ENCODE peak calls at places on chromosome 1, in nine cellular contexts. Z is GM23248; I is DMS153; A is T-helper 2 cell treated with Interferon-gamma antibody and Interleukin-4, amounts not matched to agents 5 μg/mL and 100 μg/mL, for 36 hours; S is occipital lobe; Y is foreskin fibroblast; D is lung; C is psoas muscle; Q is fibroblast of lung. J is an unnamed sample.

GRCh38 chr1:79353224-79353623 is 346.7 kb upstream of the ADGRL4 start:
- DNase-seq in S (no peak), Z (peak), D (no peak), Q (peak), Y (peak), A (no peak), I (no peak), C (no peak), J (no peak)

GRCh38 chr1:55286851-55287602 is 71.9 kb upstream of the USP24 start:
- DNase-seq in D (no peak), I (no peak), A (peak), Z (no peak), S (no peak), C (no peak), Y (no peak), Q (no peak), J (no peak)

GRCh38 chr1:51567653-51568052 is 48.6 kb upstream of the EPS15 start:
- DNase-seq in C (no peak), Z (peak), D (peak), A (no peak), Y (peak), I (no peak), Q (peak), S (no peak), J (no peak)

GRCh38 chr1:37872692-37873091 is 13.3 kb upstream of the MTF1 start:
- DNase-seq in C (no peak), I (no peak), Q (no peak), Z (no peak), D (no peak), Y (no peak), S (no peak), A (no peak), J (no peak)

GRCh38 chr1:166603296-166603695 is 236.0 kb upstream of the POGK start:
- DNase-seq in I (no peak), C (no peak), D (no peak), Q (no peak), Y (no peak), Z (no peak), A (no peak), S (no peak), J (no peak)

GRCh38 chr1:185017966-185018365 is 27.4 kb upstream of the RNF2 start:
- DNase-seq in Q (no peak), D (no peak), Z (no peak), S (no peak), Y (no peak), C (no peak), I (no peak), A (no peak), J (no peak)

GRCh38 chr1:43359696-43360095 is 915 bp downstream of the CDC20 start:
- DNase-seq in D (no peak), C (no peak), A (no peak), S (no peak), Q (no peak), Y (peak), I (no peak), Z (no peak), J (no peak)

GRCh38 chr1:156245451-156246232 is 2.2 kb downstream of the PAQR6 start:
- DNase-seq in D (no peak), Y (peak), Q (no peak), C (peak), A (no peak), I (peak), S (no peak), Z (peak), J (no peak)

GRCh38 chr1:42784946-42785693 is at the start of gene TMEM269:
- DNase-seq in Z (peak), C (peak), Y (peak), S (peak), I (no peak), D (no peak), Q (peak), A (peak), J (no peak)

GRCh38 chr1:27563407-27564263 is 40.3 kb downstream of the AHDC1 start:
- DNase-seq in D (peak), I (no peak), A (no peak), Q (peak), Y (peak), S (no peak), Z (peak), C (peak), J (peak)

GRCh38 chr1:26550946-26551345 is 21.4 kb downstream of the RPS6KA1 start:
- DNase-seq in S (no peak), C (no peak), Q (no peak), I (no peak), Z (no peak), D (no peak), Y (no peak), A (no peak), J (no peak)

GRCh38 chr1:166978795-166979194 is 3.5 kb upstream of the ILDR2 start:
- DNase-seq in Q (no peak), I (no peak), D (no peak), C (no peak), A (no peak), Y (no peak), S (no peak), Z (no peak), J (no peak)